ENCODE peak calls at places on chromosomes 5 and 9, in four cellular contexts. Y, R, C and P are unnamed samples.

GRCh38 chr5:80255425-80255751 is 460 bp downstream of the SERINC5 start:
- DNase-seq in C (peak), R (peak), Y (no peak), P (no peak)

GRCh38 chr9:18478517-18479361 is 4.8 kb downstream of the ADAMTSL1 start:
- DNase-seq in Y (no peak), R (no peak), C (no peak), P (peak)

GRCh38 chr5:73792687-73793320 is 166.8 kb downstream of the ARHGEF28 start:
- DNase-seq in C (peak), R (peak), Y (peak), P (no peak)

GRCh38 chr5:107217721-107218130 is 453.0 kb downstream of the EFNA5 start:
- DNase-seq in C (peak), Y (no peak), R (no peak), P (no peak)

GRCh38 chr9:127175764-127176163 is 53.3 kb upstream of the ANGPTL2 start:
- DNase-seq in C (no peak), R (no peak), Y (no peak), P (no peak)

GRCh38 chr9:13444696-13445095 is 165.2 kb upstream of the MPDZ start:
- DNase-seq in C (no peak), R (no peak), Y (no peak), P (no peak)

GRCh38 chr5:173204185-173204979 is 30.6 kb downstream of the NKX2-5 start:
- DNase-seq in C (no peak), R (peak), Y (no peak), P (no peak)

GRCh38 chr5:170738840-170739239 is 44.7 kb upstream of the GABRP start:
- DNase-seq in Y (no peak), R (no peak), C (no peak), P (no peak)

GRCh38 chr5:84642795-84643194 is 258.1 kb upstream of the EDIL3 start:
- DNase-seq in C (no peak), R (no peak), Y (no peak), P (no peak)

GRCh38 chr5:61319388-61320146 is 12.5 kb upstream of the ZSWIM6 start:
- DNase-seq in R (peak), Y (peak), C (no peak), P (no peak)

GRCh38 chr5:111530298-111530740 is 18.0 kb upstream of the STARD4 start:
- DNase-seq in R (peak), Y (no peak), C (peak), P (no peak)

GRCh38 chr5:79183011-79183410 is 52.9 kb upstream of the JMY start:
- DNase-seq in R (no peak), Y (no peak), C (no peak), P (no peak)

GRCh38 chr9:127166651-127167524 is 44.5 kb upstream of the ANGPTL2 start:
- DNase-seq in R (no peak), C (no peak), Y (no peak), P (no peak)

GRCh38 chr5:76252437-76252836 is 150.6 kb upstream of the IQGAP2 start:
- DNase-seq in C (no peak), Y (no peak), R (no peak), P (no peak)

GRCh38 chr9:18770509-18770908 is 262.5 kb downstream of the SAXO1 start:
- DNase-seq in R (no peak), C (no peak), Y (no peak), P (no peak)

GRCh38 chr9:549425-549997 is 292.0 kb upstream of the DMRT1 start:
- DNase-seq in C (no peak), R (no peak), Y (no peak), P (no peak)

GRCh38 chr9:108903437-108904103 is 30.4 kb downstream of the ELP1 start:
- DNase-seq in R (no peak), C (no peak), Y (no peak), P (no peak)

GRCh38 chr5:177008716-177009115 is 2.1 kb upstream of the UIMC1 start:
- DNase-seq in Y (no peak), C (no peak), R (no peak), P (no peak)

GRCh38 chr9:87592554-87593394 is 95.1 kb downstream of the DAPK1 start:
- DNase-seq in R (no peak), C (peak), Y (no peak), P (no peak)

GRCh38 chr9:136769710-136770191 is 5.4 kb upstream of the LCN15 start:
- DNase-seq in Y (peak), R (peak), C (no peak), P (no peak)

DNA sequence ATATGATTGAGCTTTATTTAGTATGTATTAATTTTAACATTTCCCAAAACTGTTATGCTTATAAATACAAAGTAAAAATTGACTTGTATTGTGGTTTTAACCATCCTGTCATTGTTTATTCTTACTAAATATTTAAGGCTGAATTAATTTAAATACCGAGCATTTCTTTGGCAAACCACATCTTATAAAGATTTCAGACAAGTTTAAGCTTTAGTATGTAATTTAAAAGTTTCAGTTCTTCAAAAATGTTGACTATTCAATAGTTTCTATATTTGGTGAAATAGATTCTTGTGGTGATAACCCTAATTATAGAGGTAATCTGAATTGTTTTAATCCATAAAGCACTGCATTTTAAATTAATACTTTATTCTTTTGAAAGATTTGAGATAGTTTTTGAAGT is 65.5 kb downstream of the CCNH start:
- DNase-seq in R (no peak), C (no peak), Y (no peak), P (peak)
- H3K4me3 ChIP-seq in R (no peak), C (no peak), Y (no peak), P (no peak)

DNA sequence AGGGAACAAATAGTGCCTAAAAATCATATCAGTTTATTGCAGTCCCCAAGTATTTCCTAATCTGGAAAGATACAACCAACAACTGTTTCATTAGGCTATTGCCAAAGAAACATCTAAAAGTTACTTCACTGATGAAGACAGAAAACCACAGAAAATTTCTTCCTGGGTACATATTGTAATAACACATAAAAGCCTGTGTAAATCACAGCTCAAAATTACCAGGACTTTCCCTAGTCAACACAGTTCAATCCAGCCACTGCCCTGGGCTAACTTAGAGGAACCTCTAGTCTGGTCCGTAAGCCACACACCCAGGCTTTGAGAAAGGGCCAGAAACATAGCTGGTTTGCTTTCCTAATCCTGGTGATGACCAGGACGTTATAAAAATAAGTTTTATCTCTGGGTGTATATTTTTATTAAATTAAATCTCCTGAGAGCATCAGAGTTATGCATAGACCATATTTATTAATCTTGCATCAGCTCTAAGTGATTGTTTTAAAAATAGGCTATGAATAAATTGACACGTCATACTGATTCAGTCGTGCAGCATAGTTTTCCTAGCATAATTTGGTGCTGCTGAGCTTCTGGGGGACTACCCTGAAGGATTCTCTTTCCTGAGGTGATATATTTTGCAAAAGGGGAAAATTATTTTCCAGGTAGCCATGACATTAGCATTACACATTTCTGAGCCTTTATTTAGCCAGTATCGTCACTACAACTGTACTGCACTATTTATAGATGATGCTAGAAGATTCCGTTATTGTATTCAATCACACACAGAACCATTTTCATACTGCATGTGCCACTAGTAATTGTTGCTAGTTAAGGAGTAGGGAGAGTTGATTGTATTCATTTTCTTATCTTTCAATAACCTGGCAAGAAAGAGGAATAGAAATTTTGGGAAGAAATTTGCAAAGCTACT is 12.6 kb upstream of the MUSK start:
- DNase-seq in C (no peak), R (no peak), Y (no peak), P (peak)
- H3K4me3 ChIP-seq in C (peak), R (no peak), Y (no peak), P (no peak)

GRCh38 chr9:21615446-21615845 is 133.3 kb upstream of the IFNE start:
- DNase-seq in C (no peak), R (no peak), Y (no peak), P (no peak)

GRCh38 chr9:21611896-21612295 is 129.8 kb upstream of the IFNE start:
- DNase-seq in Y (no peak), R (no peak), C (no peak), P (no peak)

GRCh38 chr9:21615018-21615417 is 132.9 kb upstream of the IFNE start:
- DNase-seq in Y (no peak), R (no peak), C (no peak), P (no peak)

DNA sequence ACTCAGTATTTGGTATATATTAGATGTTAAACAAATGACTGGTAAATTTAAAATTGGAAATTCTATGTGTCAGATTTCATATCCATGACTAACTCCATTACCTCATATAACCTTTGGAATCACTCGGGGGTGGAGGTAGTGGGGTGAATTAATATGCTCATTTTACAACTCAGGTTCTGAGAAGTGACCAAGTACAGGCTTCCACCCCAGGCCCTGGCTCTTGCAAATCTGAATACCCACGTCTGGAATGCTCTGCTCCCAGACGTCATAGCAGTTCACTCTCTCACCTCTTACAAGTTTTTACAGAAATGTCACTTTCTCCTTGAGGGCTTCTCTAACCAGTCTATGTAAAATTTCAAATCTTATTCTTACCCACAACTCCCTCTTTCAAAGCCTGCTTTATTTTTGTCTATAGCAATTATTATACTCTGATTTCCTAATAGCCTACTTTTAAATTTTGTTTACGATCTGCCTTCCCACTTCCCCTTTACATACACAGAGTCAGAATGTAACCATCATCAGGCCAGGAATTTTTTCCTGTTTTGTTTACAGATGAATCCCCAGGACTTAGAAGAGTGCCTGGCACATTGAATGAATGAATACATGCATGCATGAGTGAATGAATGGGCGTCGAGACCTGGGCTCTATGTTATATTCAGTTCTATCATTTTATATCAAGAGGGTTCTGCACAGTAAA is 134.1 kb upstream of the IFNE start:
- DNase-seq in C (no peak), R (no peak), Y (no peak), P (peak)
- H3K4me3 ChIP-seq in C (no peak), R (no peak), Y (no peak), P (no peak)

GRCh38 chr5:95734156-95734555 is 3.0 kb downstream of the RHOBTB3 start:
- DNase-seq in R (no peak), C (no peak), Y (no peak), P (no peak)

GRCh38 chr5:95731571-95732554 is 727 bp downstream of the RHOBTB3 start:
- DNase-seq in R (peak), Y (peak), C (peak), P (no peak)

GRCh38 chr5:95733100-95733499 is 2.0 kb downstream of the RHOBTB3 start:
- DNase-seq in Y (no peak), C (no peak), R (no peak), P (no peak)

GRCh38 chr5:95735436-95735835 is 4.3 kb downstream of the RHOBTB3 start:
- DNase-seq in C (no peak), Y (no peak), R (no peak), P (no peak)

DNA sequence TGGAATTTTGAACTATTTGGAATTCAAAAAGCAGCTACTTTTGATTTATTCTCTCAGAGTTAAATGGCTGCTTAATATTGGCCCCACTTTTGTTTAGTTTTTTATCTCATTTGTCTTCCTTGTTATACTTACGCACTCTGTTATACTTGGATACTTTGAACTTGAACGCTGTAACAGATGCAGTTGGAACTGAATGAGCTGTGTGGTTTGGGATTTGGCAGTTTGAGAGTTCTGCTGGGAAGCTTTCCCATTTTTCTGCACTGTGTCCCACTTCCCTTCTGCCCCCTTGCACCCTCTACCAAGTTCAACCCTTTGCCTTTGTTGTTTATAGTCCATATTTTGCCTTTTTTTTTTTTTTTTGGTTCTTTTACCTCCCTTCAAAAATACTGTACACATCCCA is 3.8 kb downstream of the RHOBTB3 start:
- DNase-seq in Y (no peak), C (no peak), R (no peak), P (no peak)
- H3K4me3 ChIP-seq in Y (peak), C (peak), R (no peak), P (no peak)

DNA sequence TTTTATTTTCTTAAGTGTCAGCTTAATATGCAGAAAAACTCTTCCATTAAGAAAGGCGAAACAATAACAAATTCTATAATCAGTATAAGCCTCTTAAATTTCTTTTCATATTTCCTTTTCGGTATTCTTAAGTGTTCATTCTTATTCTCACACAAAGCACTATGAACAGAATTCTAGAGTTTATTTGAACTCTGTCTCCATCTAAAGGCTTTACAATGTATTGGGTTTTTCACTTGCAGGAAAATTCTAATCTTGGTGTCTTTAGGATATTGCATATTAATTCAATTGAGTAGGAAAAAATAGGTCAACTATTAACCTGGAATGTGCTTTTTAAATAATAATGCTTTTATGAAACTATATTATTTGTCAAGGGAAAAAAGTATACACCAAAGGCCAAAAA is 166.6 kb downstream of the SLF1 start:
- DNase-seq in R (no peak), Y (peak), C (no peak), P (no peak)
- H3K4me3 ChIP-seq in R (no peak), Y (no peak), C (no peak), P (no peak)